ENCODE peak calls at places on chromosomes 5 and 9, in five cellular contexts. Q, X, U, B and P are unnamed samples.

GRCh38 chr5:16431482-16431881 is 34.1 kb downstream of the ZNF622 start:
- DNase-seq in X (no peak), Q (no peak), U (no peak), B (no peak), P (no peak)

GRCh38 chr5:98564836-98565235 is 208.6 kb upstream of the RGMB start:
- DNase-seq in U (no peak), X (no peak), Q (no peak), B (no peak), P (no peak)

GRCh38 chr5:32720295-32720694 is 9.2 kb downstream of the NPR3 start:
- DNase-seq in X (no peak), Q (no peak), B (no peak), U (no peak), P (no peak)

GRCh38 chr5:179762781-179763176 is 30.2 kb downstream of the MAML1 start:
- DNase-seq in X (no peak), U (peak), Q (no peak), B (no peak), P (peak)

GRCh38 chr9:112443200-112443599 is 43.4 kb upstream of the KIAA1958 start:
- DNase-seq in B (peak), U (peak), Q (no peak), X (no peak), P (no peak)

GRCh38 chr5:139787568-139788293 is 7.9 kb upstream of the PSD2 start:
- DNase-seq in U (peak), B (no peak), Q (peak), X (peak), P (no peak)

GRCh38 chr9:113388833-113389232 is 12.0 kb upstream of the HDHD3 start:
- DNase-seq in Q (no peak), U (no peak), X (no peak), B (no peak), P (no peak)

GRCh38 chr5:156835905-156836304 is 14.2 kb upstream of the PPP1R2B start:
- DNase-seq in U (no peak), B (no peak), X (no peak), Q (no peak), P (no peak)

GRCh38 chr9:33687779-33688178 is 107.6 kb upstream of the PRSS3 start:
- DNase-seq in Q (no peak), B (no peak), X (no peak), U (peak), P (no peak)

GRCh38 chr5:10563940-10564837 is at the start of gene ANKRD33B:
- DNase-seq in U (peak), B (no peak), X (peak), Q (peak), P (no peak)

GRCh38 chr5:87097664-87098063 is 170.0 kb upstream of the RASA1 start:
- DNase-seq in B (no peak), X (no peak), U (no peak), Q (no peak), P (no peak)

GRCh38 chr9:90861380-90861779 is 59.8 kb downstream of the SYK start:
- DNase-seq in B (no peak), X (peak), Q (no peak), U (no peak), P (no peak)

GRCh38 chr9:89477811-89478583 is 19.9 kb downstream of the SEMA4D start:
- DNase-seq in U (peak), B (no peak), Q (no peak), X (no peak), P (no peak)

GRCh38 chr5:31800351-31800750 is 161.4 kb downstream of the PDZD2 start:
- DNase-seq in Q (no peak), B (no peak), X (no peak), U (no peak), P (no peak)

GRCh38 chr9:123321874-123322770 is 33.9 kb upstream of the CRB2 start:
- DNase-seq in U (no peak), X (no peak), B (no peak), Q (no peak), P (no peak)
- H3K4me3 ChIP-seq in U (no peak), X (no peak), B (no peak), Q (no peak), P (no peak)

GRCh38 chr5:171314728-171315385 is 5.8 kb downstream of the TLX3 start:
- DNase-seq in B (no peak), Q (no peak), U (no peak), X (no peak), P (no peak)

GRCh38 chr5:171316258-171317121 is 7.4 kb downstream of the TLX3 start:
- DNase-seq in X (no peak), U (no peak), B (no peak), Q (no peak), P (no peak)

GRCh38 chr5:171317225-171317624 is 8.2 kb downstream of the TLX3 start:
- DNase-seq in Q (no peak), U (no peak), X (no peak), B (no peak), P (no peak)

GRCh38 chr5:171315386-171315891 is 6.4 kb downstream of the TLX3 start:
- DNase-seq in X (no peak), B (no peak), Q (no peak), U (no peak), P (no peak)

GRCh38 chr5:171315925-171316257 is 6.8 kb downstream of the TLX3 start:
- DNase-seq in Q (no peak), X (no peak), U (no peak), B (no peak), P (no peak)
- H3K4me3 ChIP-seq in Q (no peak), X (no peak), U (no peak), B (no peak), P (no peak)

GRCh38 chr5:91850031-91850430 is 466.9 kb upstream of the ARRDC3 start:
- DNase-seq in Q (no peak), X (no peak), U (peak), B (no peak), P (peak)
- H3K4me3 ChIP-seq in Q (no peak), X (no peak), U (no peak), B (no peak), P (no peak)

DNA sequence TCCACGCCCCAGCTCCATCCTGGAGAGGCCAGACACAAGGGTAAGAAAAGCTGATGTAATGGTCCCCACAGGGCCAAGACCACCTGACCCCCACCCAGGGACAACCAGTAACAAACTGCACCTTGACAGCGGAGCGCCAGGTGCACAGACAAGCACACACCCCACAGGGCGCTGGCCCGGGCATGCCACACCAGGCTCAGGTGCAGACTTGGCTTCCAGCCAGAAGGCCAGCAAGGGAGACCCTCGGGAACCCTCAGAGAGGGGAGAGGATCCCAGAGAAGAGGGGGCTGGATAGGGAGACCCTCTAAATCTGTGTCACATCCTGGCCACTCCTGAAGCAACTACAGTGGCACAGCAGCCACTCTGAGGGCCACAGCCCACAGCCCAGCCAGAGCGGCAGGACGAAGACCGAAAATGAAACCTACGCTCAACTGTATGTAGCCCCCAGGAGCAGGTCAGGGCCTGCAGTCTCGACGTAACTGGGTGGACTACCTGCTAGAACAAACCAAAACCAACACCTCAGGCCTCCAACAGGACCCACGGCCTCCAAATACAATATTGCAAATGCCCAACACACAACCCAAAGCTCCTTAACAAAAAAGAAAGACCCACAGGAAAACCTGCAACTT is 18.5 kb downstream of the CAMSAP1 start:
- DNase-seq in B (no peak), U (no peak), Q (no peak), X (no peak), P (no peak)
- H3K4me3 ChIP-seq in B (no peak), U (no peak), Q (no peak), X (no peak), P (no peak)

GRCh38 chr9:131738838-131739191 is 1.1 kb downstream of the RAPGEF1 start:
- DNase-seq in B (no peak), X (no peak), Q (no peak), U (no peak), P (no peak)

GRCh38 chr9:131739192-131739961 is 499 bp downstream of the RAPGEF1 start:
- DNase-seq in B (no peak), X (no peak), Q (no peak), U (no peak), P (no peak)

GRCh38 chr9:131737426-131737825 is 2.5 kb downstream of the RAPGEF1 start:
- DNase-seq in U (no peak), Q (no peak), X (no peak), B (no peak), P (no peak)

GRCh38 chr9:131739988-131740648 is at the start of gene RAPGEF1:
- DNase-seq in Q (peak), X (peak), B (no peak), U (no peak), P (no peak)

GRCh38 chr9:131738293-131738692 is 1.6 kb downstream of the RAPGEF1 start:
- DNase-seq in B (no peak), Q (no peak), X (no peak), U (no peak), P (no peak)
- H3K4me3 ChIP-seq in B (no peak), Q (peak), X (peak), U (no peak), P (peak)